ENCODE peak calls at places on chromosomes 4 and X, in five cellular contexts. One of them, this sample, is unnamed.

GRCh38 chr4:151228196-151229119 is 48.5 kb upstream of the PRSS48 start:
- DNase-seq in keratinocyte: no peak
- DNase-seq in progenitor cell of endocrine pancreas: no peak
- DNase-seq in activated CD4-positive, alpha-beta T cell treated with anti-CD3 and anti-CD28 coated beads, Interleukin-2, amount 10 ng/mL, durations not matched to agents 7 days and 5 days: no peak
- DNase-seq in left cardiac atrium: no peak
- DNase-seq in this sample: no peak

GRCh38 chr4:74109116-74109791 is 10.3 kb upstream of the CXCL2 start:
- DNase-seq in keratinocyte: peak
- DNase-seq in progenitor cell of endocrine pancreas: no peak
- DNase-seq in activated CD4-positive, alpha-beta T cell treated with anti-CD3 and anti-CD28 coated beads, Interleukin-2, amount 10 ng/mL, durations not matched to agents 7 days and 5 days: no peak
- DNase-seq in left cardiac atrium: peak
- DNase-seq in this sample: no peak

GRCh38 chr4:82782626-82783025 is 16.0 kb downstream of the SCD5 start:
- DNase-seq in keratinocyte: no peak
- DNase-seq in progenitor cell of endocrine pancreas: no peak
- DNase-seq in activated CD4-positive, alpha-beta T cell treated with anti-CD3 and anti-CD28 coated beads, Interleukin-2, amount 10 ng/mL, durations not matched to agents 7 days and 5 days: no peak
- DNase-seq in left cardiac atrium: no peak
- DNase-seq in this sample: no peak

GRCh38 chr4:176185068-176185467 is 10.3 kb downstream of the SPATA4 start:
- DNase-seq in keratinocyte: no peak
- DNase-seq in progenitor cell of endocrine pancreas: no peak
- DNase-seq in activated CD4-positive, alpha-beta T cell treated with anti-CD3 and anti-CD28 coated beads, Interleukin-2, amount 10 ng/mL, durations not matched to agents 7 days and 5 days: no peak
- DNase-seq in left cardiac atrium: no peak
- DNase-seq in this sample: no peak

GRCh38 chrX:155127940-155128339 is 56.6 kb downstream of the BRCC3 start:
- DNase-seq in keratinocyte: no peak
- DNase-seq in progenitor cell of endocrine pancreas: no peak
- DNase-seq in activated CD4-positive, alpha-beta T cell treated with anti-CD3 and anti-CD28 coated beads, Interleukin-2, amount 10 ng/mL, durations not matched to agents 7 days and 5 days: no peak
- DNase-seq in left cardiac atrium: no peak
- DNase-seq in this sample: no peak

GRCh38 chr4:11469900-11470708 is 41.4 kb upstream of the HS3ST1 start:
- DNase-seq in keratinocyte: no peak
- DNase-seq in progenitor cell of endocrine pancreas: no peak
- DNase-seq in activated CD4-positive, alpha-beta T cell treated with anti-CD3 and anti-CD28 coated beads, Interleukin-2, amount 10 ng/mL, durations not matched to agents 7 days and 5 days: no peak
- DNase-seq in left cardiac atrium: no peak
- DNase-seq in this sample: no peak

GRCh38 chrX:4547218-4547836 is 833.9 kb upstream of the PRKX start:
- DNase-seq in keratinocyte: peak
- DNase-seq in progenitor cell of endocrine pancreas: peak
- DNase-seq in activated CD4-positive, alpha-beta T cell treated with anti-CD3 and anti-CD28 coated beads, Interleukin-2, amount 10 ng/mL, durations not matched to agents 7 days and 5 days: peak
- DNase-seq in left cardiac atrium: peak
- DNase-seq in this sample: peak

GRCh38 chr4:99979872-99980271 is 29.8 kb upstream of the H2AZ1 start:
- DNase-seq in keratinocyte: peak
- DNase-seq in progenitor cell of endocrine pancreas: no peak
- DNase-seq in activated CD4-positive, alpha-beta T cell treated with anti-CD3 and anti-CD28 coated beads, Interleukin-2, amount 10 ng/mL, durations not matched to agents 7 days and 5 days: no peak
- DNase-seq in left cardiac atrium: no peak
- DNase-seq in this sample: no peak

GRCh38 chr4:44056721-44057151 is 391.9 kb downstream of the KCTD8 start:
- DNase-seq in keratinocyte: no peak
- DNase-seq in progenitor cell of endocrine pancreas: no peak
- DNase-seq in activated CD4-positive, alpha-beta T cell treated with anti-CD3 and anti-CD28 coated beads, Interleukin-2, amount 10 ng/mL, durations not matched to agents 7 days and 5 days: no peak
- DNase-seq in left cardiac atrium: no peak
- DNase-seq in this sample: no peak

GRCh38 chr4:159382875-159383568 is 280.1 kb downstream of the RAPGEF2 start:
- DNase-seq in keratinocyte: no peak
- DNase-seq in progenitor cell of endocrine pancreas: no peak
- DNase-seq in activated CD4-positive, alpha-beta T cell treated with anti-CD3 and anti-CD28 coated beads, Interleukin-2, amount 10 ng/mL, durations not matched to agents 7 days and 5 days: no peak
- DNase-seq in left cardiac atrium: no peak
- DNase-seq in this sample: no peak

GRCh38 chr4:179941911-179942310 is 2301.3 kb upstream of the TENM3 start:
- DNase-seq in keratinocyte: no peak
- DNase-seq in progenitor cell of endocrine pancreas: no peak
- DNase-seq in activated CD4-positive, alpha-beta T cell treated with anti-CD3 and anti-CD28 coated beads, Interleukin-2, amount 10 ng/mL, durations not matched to agents 7 days and 5 days: no peak
- DNase-seq in left cardiac atrium: no peak
- DNase-seq in this sample: no peak

GRCh38 chrX:136112781-136113180 is 34.6 kb upstream of the FHL1 start:
- DNase-seq in keratinocyte: no peak
- DNase-seq in progenitor cell of endocrine pancreas: no peak
- DNase-seq in activated CD4-positive, alpha-beta T cell treated with anti-CD3 and anti-CD28 coated beads, Interleukin-2, amount 10 ng/mL, durations not matched to agents 7 days and 5 days: no peak
- DNase-seq in left cardiac atrium: no peak
- DNase-seq in this sample: no peak

GRCh38 chr4:54169176-54169575 is 59.9 kb upstream of the PDGFRA start:
- DNase-seq in keratinocyte: no peak
- DNase-seq in progenitor cell of endocrine pancreas: no peak
- DNase-seq in activated CD4-positive, alpha-beta T cell treated with anti-CD3 and anti-CD28 coated beads, Interleukin-2, amount 10 ng/mL, durations not matched to agents 7 days and 5 days: no peak
- DNase-seq in left cardiac atrium: no peak
- DNase-seq in this sample: no peak

GRCh38 chr4:185881427-185881826 is 69.4 kb upstream of the SORBS2 start:
- DNase-seq in keratinocyte: no peak
- DNase-seq in progenitor cell of endocrine pancreas: no peak
- DNase-seq in activated CD4-positive, alpha-beta T cell treated with anti-CD3 and anti-CD28 coated beads, Interleukin-2, amount 10 ng/mL, durations not matched to agents 7 days and 5 days: no peak
- DNase-seq in left cardiac atrium: no peak
- DNase-seq in this sample: no peak

GRCh38 chr4:25060586-25061340 is 30.0 kb upstream of the LGI2 start:
- DNase-seq in keratinocyte: no peak
- DNase-seq in progenitor cell of endocrine pancreas: no peak
- DNase-seq in activated CD4-positive, alpha-beta T cell treated with anti-CD3 and anti-CD28 coated beads, Interleukin-2, amount 10 ng/mL, durations not matched to agents 7 days and 5 days: no peak
- DNase-seq in left cardiac atrium: no peak
- DNase-seq in this sample: no peak

GRCh38 chr4:17436750-17437090 is 75.2 kb downstream of the QDPR start:
- DNase-seq in keratinocyte: no peak
- DNase-seq in progenitor cell of endocrine pancreas: no peak
- DNase-seq in activated CD4-positive, alpha-beta T cell treated with anti-CD3 and anti-CD28 coated beads, Interleukin-2, amount 10 ng/mL, durations not matched to agents 7 days and 5 days: no peak
- DNase-seq in left cardiac atrium: no peak
- DNase-seq in this sample: no peak

GRCh38 chr4:147576084-147576483 is 41.1 kb upstream of the TMEM184C start:
- DNase-seq in keratinocyte: no peak
- DNase-seq in progenitor cell of endocrine pancreas: no peak
- DNase-seq in activated CD4-positive, alpha-beta T cell treated with anti-CD3 and anti-CD28 coated beads, Interleukin-2, amount 10 ng/mL, durations not matched to agents 7 days and 5 days: no peak
- DNase-seq in left cardiac atrium: no peak
- DNase-seq in this sample: no peak

GRCh38 chr4:76688737-76689078 is 209.2 kb downstream of the SOWAHB start:
- DNase-seq in keratinocyte: no peak
- DNase-seq in progenitor cell of endocrine pancreas: no peak
- DNase-seq in activated CD4-positive, alpha-beta T cell treated with anti-CD3 and anti-CD28 coated beads, Interleukin-2, amount 10 ng/mL, durations not matched to agents 7 days and 5 days: no peak
- DNase-seq in left cardiac atrium: no peak
- DNase-seq in this sample: no peak

GRCh38 chr4:83255584-83255983 is 29.0 kb downstream of the COQ2 start:
- DNase-seq in keratinocyte: no peak
- DNase-seq in progenitor cell of endocrine pancreas: no peak
- DNase-seq in activated CD4-positive, alpha-beta T cell treated with anti-CD3 and anti-CD28 coated beads, Interleukin-2, amount 10 ng/mL, durations not matched to agents 7 days and 5 days: no peak
- DNase-seq in left cardiac atrium: no peak
- DNase-seq in this sample: no peak

GRCh38 chr4:105859233-105859632 is 36.0 kb upstream of the NPNT start:
- DNase-seq in keratinocyte: no peak
- DNase-seq in progenitor cell of endocrine pancreas: no peak
- DNase-seq in activated CD4-positive, alpha-beta T cell treated with anti-CD3 and anti-CD28 coated beads, Interleukin-2, amount 10 ng/mL, durations not matched to agents 7 days and 5 days: no peak
- DNase-seq in left cardiac atrium: no peak
- DNase-seq in this sample: no peak

GRCh38 chrX:130086414-130087207 is 23.7 kb downstream of the ELF4 start:
- DNase-seq in keratinocyte: no peak
- DNase-seq in progenitor cell of endocrine pancreas: no peak
- DNase-seq in activated CD4-positive, alpha-beta T cell treated with anti-CD3 and anti-CD28 coated beads, Interleukin-2, amount 10 ng/mL, durations not matched to agents 7 days and 5 days: peak
- DNase-seq in left cardiac atrium: no peak
- DNase-seq in this sample: no peak

GRCh38 chrX:15816886-15817285 is 26.6 kb downstream of the ZRSR2 start:
- DNase-seq in keratinocyte: no peak
- DNase-seq in progenitor cell of endocrine pancreas: no peak
- DNase-seq in activated CD4-positive, alpha-beta T cell treated with anti-CD3 and anti-CD28 coated beads, Interleukin-2, amount 10 ng/mL, durations not matched to agents 7 days and 5 days: peak
- DNase-seq in left cardiac atrium: no peak
- DNase-seq in this sample: no peak

GRCh38 chr4:84324303-84324702 is 174.8 kb downstream of the NKX6-1 start:
- DNase-seq in keratinocyte: no peak
- DNase-seq in progenitor cell of endocrine pancreas: no peak
- DNase-seq in activated CD4-positive, alpha-beta T cell treated with anti-CD3 and anti-CD28 coated beads, Interleukin-2, amount 10 ng/mL, durations not matched to agents 7 days and 5 days: no peak
- DNase-seq in left cardiac atrium: no peak
- DNase-seq in this sample: no peak

GRCh38 chr4:9924750-9925149 is 96.5 kb downstream of the SLC2A9 start:
- DNase-seq in keratinocyte: peak
- DNase-seq in progenitor cell of endocrine pancreas: no peak
- DNase-seq in activated CD4-positive, alpha-beta T cell treated with anti-CD3 and anti-CD28 coated beads, Interleukin-2, amount 10 ng/mL, durations not matched to agents 7 days and 5 days: no peak
- DNase-seq in left cardiac atrium: no peak
- DNase-seq in this sample: no peak

GRCh38 chr4:21896767-21897166 is 51.8 kb downstream of the KCNIP4 start:
- DNase-seq in keratinocyte: no peak
- DNase-seq in progenitor cell of endocrine pancreas: no peak
- DNase-seq in activated CD4-positive, alpha-beta T cell treated with anti-CD3 and anti-CD28 coated beads, Interleukin-2, amount 10 ng/mL, durations not matched to agents 7 days and 5 days: no peak
- DNase-seq in left cardiac atrium: no peak
- DNase-seq in this sample: no peak

GRCh38 chr4:89307446-89308160 is at the start of gene GPRIN3:
- DNase-seq in keratinocyte: no peak
- DNase-seq in progenitor cell of endocrine pancreas: peak
- DNase-seq in activated CD4-positive, alpha-beta T cell treated with anti-CD3 and anti-CD28 coated beads, Interleukin-2, amount 10 ng/mL, durations not matched to agents 7 days and 5 days: peak
- DNase-seq in left cardiac atrium: peak
- DNase-seq in this sample: peak

GRCh38 chr4:94763500-94763899 is 5.7 kb downstream of the BMPR1B start:
- DNase-seq in keratinocyte: no peak
- DNase-seq in progenitor cell of endocrine pancreas: no peak
- DNase-seq in activated CD4-positive, alpha-beta T cell treated with anti-CD3 and anti-CD28 coated beads, Interleukin-2, amount 10 ng/mL, durations not matched to agents 7 days and 5 days: no peak
- DNase-seq in left cardiac atrium: no peak
- DNase-seq in this sample: no peak

GRCh38 chr4:113657834-113658233 is 103.7 kb downstream of the CAMK2D start:
- DNase-seq in keratinocyte: no peak
- DNase-seq in progenitor cell of endocrine pancreas: no peak
- DNase-seq in activated CD4-positive, alpha-beta T cell treated with anti-CD3 and anti-CD28 coated beads, Interleukin-2, amount 10 ng/mL, durations not matched to agents 7 days and 5 days: no peak
- DNase-seq in left cardiac atrium: no peak
- DNase-seq in this sample: no peak

GRCh38 chr4:76301068-76301774 is 5.3 kb upstream of the STBD1 start:
- DNase-seq in keratinocyte: no peak
- DNase-seq in progenitor cell of endocrine pancreas: no peak
- DNase-seq in activated CD4-positive, alpha-beta T cell treated with anti-CD3 and anti-CD28 coated beads, Interleukin-2, amount 10 ng/mL, durations not matched to agents 7 days and 5 days: peak
- DNase-seq in left cardiac atrium: no peak
- DNase-seq in this sample: no peak

GRCh38 chr4:87219648-87220093 is 747 bp downstream of the KLHL8 start:
- DNase-seq in keratinocyte: no peak
- DNase-seq in progenitor cell of endocrine pancreas: peak
- DNase-seq in activated CD4-positive, alpha-beta T cell treated with anti-CD3 and anti-CD28 coated beads, Interleukin-2, amount 10 ng/mL, durations not matched to agents 7 days and 5 days: peak
- DNase-seq in left cardiac atrium: peak
- DNase-seq in this sample: peak

GRCh38 chrX:12997898-12998687 is 23.2 kb downstream of the TMSB4X start:
- DNase-seq in keratinocyte: no peak
- DNase-seq in progenitor cell of endocrine pancreas: no peak
- DNase-seq in activated CD4-positive, alpha-beta T cell treated with anti-CD3 and anti-CD28 coated beads, Interleukin-2, amount 10 ng/mL, durations not matched to agents 7 days and 5 days: no peak
- DNase-seq in left cardiac atrium: no peak
- DNase-seq in this sample: peak

GRCh38 chrX:12974217-12974796 is 603 bp upstream of the TMSB4X start:
- DNase-seq in keratinocyte: no peak
- DNase-seq in progenitor cell of endocrine pancreas: no peak
- DNase-seq in activated CD4-positive, alpha-beta T cell treated with anti-CD3 and anti-CD28 coated beads, Interleukin-2, amount 10 ng/mL, durations not matched to agents 7 days and 5 days: peak
- DNase-seq in left cardiac atrium: peak
- DNase-seq in this sample: peak

This sample was measured in nucleus accumbens.